ENCODE peak calls at places on chromosomes 2 and 18, in five cellular contexts. Y, F, X, P and E are unnamed samples.

GRCh38 chr18:58998421-58999203 is 133.9 kb downstream of the ZNF532 start:
- DNase-seq in Y (no peak), F (peak; percentile 70), X (peak; percentile 84), P (peak; percentile 95), E (no peak)

GRCh38 chr2:77228379-77228778 is 293.8 kb downstream of the LRRTM4 start:
- DNase-seq in Y (no peak), F (no peak), X (peak; percentile 15), P (no peak), E (no peak)

GRCh38 chr2:226380679-226381078 is 418.9 kb downstream of the IRS1 start:
- DNase-seq in Y (no peak), F (no peak), X (no peak), P (no peak), E (no peak)

GRCh38 chr18:43279015-43279758 is 1.9 kb upstream of the SYT4 start:
- DNase-seq in Y (peak; percentile 66), F (no peak), X (peak; percentile 31), P (peak; percentile 7), E (no peak)

GRCh38 chr2:237590272-237591020 is at the start of gene RAB17:
- DNase-seq in Y (no peak), F (peak; percentile 39), X (peak; percentile 42), P (peak; percentile 50), E (peak; percentile 65)

GRCh38 chr18:51610481-51610880 is 413.0 kb upstream of the MEX3C start:
- DNase-seq in Y (no peak), F (no peak), X (no peak), P (no peak), E (no peak)

GRCh38 chr18:12376034-12376717 is 851 bp downstream of the AFG3L2 start:
- DNase-seq in Y (no peak), F (no peak), X (no peak), P (peak; percentile 40), E (no peak)

GRCh38 chr2:188969236-188970032 is 4.7 kb upstream of the COL3A1 start:
- DNase-seq in Y (no peak), F (peak; percentile 78), X (peak; percentile 88), P (peak; percentile 79), E (no peak)

GRCh38 chr2:235729182-235729929 is 235.5 kb downstream of the AGAP1 start:
- DNase-seq in Y (no peak), F (no peak), X (no peak), P (no peak), E (no peak)

GRCh38 chr2:19746137-19746585 is 155.6 kb downstream of the TTC32 start:
- DNase-seq in Y (no peak), F (no peak), X (no peak), P (no peak), E (no peak)

GRCh38 chr18:34492652-34493051 is 217.4 kb upstream of the DTNA start:
- DNase-seq in Y (no peak), F (no peak), X (no peak), P (peak; percentile 30), E (no peak)

GRCh38 chr2:11744631-11745394 is 1.6 kb upstream of the LPIN1 start:
- DNase-seq in Y (peak; percentile 39), F (peak; percentile 59), X (peak; percentile 34), P (peak; percentile 45), E (peak; percentile 47)

GRCh38 chr2:120978359-120979050 is 242.8 kb downstream of the GLI2 start:
- DNase-seq in Y (no peak), F (peak; percentile 27), X (peak; percentile 13), P (no peak), E (no peak)

GRCh38 chr2:101995019-101995418 is 3.3 kb downstream of the IL1R2 start:
- DNase-seq in Y (no peak), F (no peak), X (no peak), P (no peak), E (no peak)

GRCh38 chr18:47594621-47595086 is 335.8 kb downstream of the SMAD2 start:
- DNase-seq in Y (no peak), F (no peak), X (no peak), P (no peak), E (no peak)

GRCh38 chr2:38074047-38074774 is 1.7 kb downstream of the CYP1B1 start:
- DNase-seq in Y (no peak), F (no peak), X (no peak), P (no peak), E (no peak)

GRCh38 chr2:189798312-189799029 is 14.2 kb downstream of the PMS1 start:
- DNase-seq in Y (no peak), F (peak; percentile 74), X (peak; percentile 35), P (peak; percentile 69), E (peak; percentile 12)

GRCh38 chr2:31813016-31813415 is 197.8 kb downstream of the MEMO1 start:
- DNase-seq in Y (no peak), F (no peak), X (no peak), P (no peak), E (no peak)

GRCh38 chr2:65554765-65555561 is 122.6 kb upstream of the SPRED2 start:
- DNase-seq in Y (no peak), F (peak; percentile 15), X (no peak), P (peak; percentile 62), E (no peak)

GRCh38 chr2:228707846-228708245 is 526.4 kb upstream of the SPHKAP start:
- DNase-seq in Y (no peak), F (no peak), X (no peak), P (no peak), E (no peak)

GRCh38 chr18:77478619-77479018 is 229.0 kb downstream of the GALR1 start:
- DNase-seq in Y (no peak), F (no peak), X (no peak), P (no peak), E (no peak)

GRCh38 chr2:102262218-102263129 is 48.9 kb upstream of the IL1RL1 start:
- DNase-seq in Y (no peak), F (peak; percentile 70), X (peak; percentile 16), P (no peak), E (no peak)

GRCh38 chr2:132374961-132375360 is 41.6 kb upstream of the GPR39 start:
- DNase-seq in Y (no peak), F (no peak), X (no peak), P (peak; percentile 27), E (no peak)

GRCh38 chr18:74331404-74331803 is 15.8 kb downstream of the C18orf63 start:
- DNase-seq in Y (no peak), F (peak; percentile 51), X (peak; percentile 12), P (peak; percentile 71), E (peak; percentile 18)

GRCh38 chr2:7857904-7858303 is 824.0 kb upstream of the ID2 start:
- DNase-seq in Y (no peak), F (peak; percentile 75), X (peak; percentile 61), P (peak; percentile 90), E (no peak)

GRCh38 chr2:96618599-96619283 is 19.4 kb downstream of the KANSL3 start:
- DNase-seq in Y (no peak), F (peak; percentile 74), X (peak; percentile 36), P (peak; percentile 86), E (no peak)

GRCh38 chr2:225400546-225400945 is 1.0 kb downstream of the NYAP2 start:
- DNase-seq in Y (no peak), F (no peak), X (no peak), P (no peak), E (no peak)

GRCh38 chr2:120398961-120399888 is 53.3 kb downstream of the INHBB start:
- DNase-seq in Y (no peak), F (no peak), X (no peak), P (no peak), E (peak; percentile 41)

GRCh38 chr2:132824716-132825115 is 154.7 kb upstream of the LYPD1 start:
- DNase-seq in Y (no peak), F (peak; percentile 77), X (peak; percentile 68), P (peak; percentile 37), E (no peak)

GRCh38 chr2:226660524-226660923 is 139.1 kb downstream of the IRS1 start:
- DNase-seq in Y (no peak), F (peak; percentile 85), X (peak; percentile 81), P (peak; percentile 91), E (no peak)

GRCh38 chr2:202178342-202178958 is 59.9 kb downstream of the SUMO1 start:
- DNase-seq in Y (peak; percentile 71), F (peak; percentile 79), X (peak; percentile 47), P (peak; percentile 79), E (peak; percentile 50)

GRCh38 chr2:3704647-3705046 is 1.3 kb downstream of the DCDC2C start:
- DNase-seq in Y (peak; percentile 9), F (no peak), X (no peak), P (no peak), E (no peak)

GRCh38 chr2:195559431-195559914 is 97.6 kb upstream of the SLC39A10 start:
- DNase-seq in Y (no peak), F (peak; percentile 100), X (peak; percentile 98), P (peak; percentile 78), E (no peak)

GRCh38 chr2:120760446-120761135 is 24.9 kb downstream of the GLI2 start:
- DNase-seq in Y (no peak), F (peak; percentile 38), X (no peak), P (no peak), E (no peak)

GRCh38 chr2:133674433-133675331 is 106.4 kb upstream of the NCKAP5 start:
- DNase-seq in Y (peak; percentile 21), F (peak; percentile 90), X (peak; percentile 87), P (peak; percentile 90), E (no peak)

GRCh38 chr2:110851531-110851930 is 119.2 kb downstream of the ACOXL start:
- DNase-seq in Y (no peak), F (no peak), X (no peak), P (no peak), E (no peak)
- H3K27me3 ChIP-seq in Y (no peaks in the 10 kb centered on the region), F (peaks cover 22% of the 10 kb centered on the region), X (peaks cover 11% of the 10 kb centered on the region), P (peaks cover 33% of the 10 kb centered on the region), E (no peaks in the 10 kb centered on the region)

GRCh38 chr2:62792408-62792807 is 86.9 kb downstream of the EHBP1 start:
- DNase-seq in Y (no peak), F (no peak), X (no peak), P (no peak), E (no peak)

GRCh38 chr2:62797107-62797506 is 91.6 kb downstream of the EHBP1 start:
- DNase-seq in Y (no peak), F (no peak), X (no peak), P (no peak), E (no peak)

GRCh38 chr2:62795341-62795740 is 89.8 kb downstream of the EHBP1 start:
- DNase-seq in Y (no peak), F (no peak), X (no peak), P (no peak), E (no peak)

GRCh38 chr2:62793213-62793612 is 87.7 kb downstream of the EHBP1 start:
- DNase-seq in Y (no peak), F (no peak), X (no peak), P (no peak), E (no peak)

DNA sequence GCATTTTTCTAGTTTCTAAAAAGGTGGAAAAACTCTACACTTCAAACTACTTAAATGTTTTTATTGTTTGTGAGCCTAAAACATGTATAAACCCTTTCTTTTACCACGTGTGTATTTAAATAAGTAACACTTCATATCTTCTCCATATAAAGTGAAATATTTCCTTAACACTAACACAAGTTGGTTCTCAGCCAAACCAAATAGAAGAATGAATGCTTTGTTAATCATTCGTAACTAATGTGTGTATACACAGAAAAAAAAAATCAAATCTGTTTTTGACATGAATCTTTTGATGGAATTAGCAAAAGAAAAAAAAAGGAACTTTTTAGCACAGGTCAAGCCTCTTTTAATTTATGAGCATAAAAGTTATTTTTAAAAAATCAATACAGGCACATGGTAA is 89.3 kb downstream of the EHBP1 start:
- DNase-seq in Y (no peak), F (peak; percentile 35), X (peak; percentile 76), P (peak; percentile 67), E (no peak)
- H3K4me2 ChIP-seq in Y (no peak overlapping the region), F (no peak overlapping the region), X (peak overlapping the region; percentile 49), P (peak overlapping the region; percentile 19), E (peak overlapping the region; percentile 34)

GRCh38 chr2:148875387-148876051 is 492 bp downstream of the KIF5C start:
- DNase-seq in Y (no peak), F (no peak), X (no peak), P (peak; percentile 14), E (no peak)
- H3K27me3 ChIP-seq in Y (no peaks in the 10 kb centered on the region), F (peaks cover 26% of the 10 kb centered on the region), X (peaks cover 14% of the 10 kb centered on the region), P (peaks cover 26% of the 10 kb centered on the region), E (no peaks in the 10 kb centered on the region)

GRCh38 chr18:44309185-44309584 is 371.5 kb upstream of the SETBP1 start:
- DNase-seq in Y (no peak), F (peak; percentile 15), X (peak; percentile 45), P (peak; percentile 69), E (no peak)
- H3K4me2 ChIP-seq in Y (no peak overlapping the region), F (no peak overlapping the region), X (peak overlapping the region; percentile 14), P (peak overlapping the region; percentile 51), E (no peak overlapping the region)